ENCODE peak calls at places on chromosomes 16 and 17, in four cellular contexts. M is PC-9; B is stimulated activated naive B cell treated with anti-CD40 and anti-IgM and Interleukin-4, amounts not matched to agents 10 μg/mL and 1 μg/mL and 100 μg/mL, for 72 hours; P is hippocampal formation. Z is an unnamed sample.

GRCh38 chr16:84278968-84279367 is 15.7 kb upstream of the WFDC1 start:
- DNase-seq in P (peak), M (no peak), B (no peak), Z (peak)

GRCh38 chr16:89749637-89750036 is 28.3 kb downstream of the ZNF276 start:
- DNase-seq in B (peak), P (no peak), M (no peak), Z (no peak)

GRCh38 chr17:14748036-14748715 is 447.3 kb downstream of the HS3ST3B1 start:
- DNase-seq in P (no peak), M (peak), B (no peak), Z (no peak)

GRCh38 chr17:7721612-7722011 is 4.1 kb downstream of the DNAH2 start:
- DNase-seq in M (no peak), B (no peak), P (no peak), Z (no peak)

GRCh38 chr17:77560841-77561240 is 397.7 kb upstream of the TNRC6C start:
- DNase-seq in B (no peak), M (no peak), P (no peak), Z (no peak)

GRCh38 chr17:82561429-82562035 is 42.0 kb downstream of the FOXK2 start:
- DNase-seq in P (no peak), B (no peak), M (no peak), Z (no peak)

GRCh38 chr17:61284174-61284573 is 115.5 kb upstream of the TBX2 start:
- DNase-seq in P (no peak), B (no peak), M (no peak), Z (no peak)

GRCh38 chr17:40516581-40517285 is 15.3 kb upstream of the TNS4 start:
- DNase-seq in P (no peak), B (no peak), M (peak), Z (no peak)

GRCh38 chr17:45096141-45096540 is 35.0 kb downstream of the NMT1 start:
- DNase-seq in M (no peak), B (no peak), P (no peak), Z (peak)

GRCh38 chr17:81365601-81366585 is 29.4 kb upstream of the BAHCC1 start:
- DNase-seq in P (no peak), M (peak), B (peak), Z (no peak)

GRCh38 chr16:19382887-19383816 is 34.5 kb upstream of the TMC5 start:
- DNase-seq in B (no peak), P (no peak), M (no peak), Z (no peak)

GRCh38 chr16:10266809-10267208 is 84.6 kb upstream of the GRIN2A start:
- DNase-seq in M (no peak), P (no peak), B (peak), Z (no peak)

GRCh38 chr17:69357701-69358100 is 30.8 kb upstream of the ABCA5 start:
- DNase-seq in B (no peak), P (no peak), M (no peak), Z (no peak)

GRCh38 chr16:22304411-22304810 is 7.2 kb downstream of the POLR3E start:
- DNase-seq in P (no peak), B (no peak), M (no peak), Z (no peak)

GRCh38 chr16:82801361-82801760 is 174.6 kb downstream of the CDH13 start:
- DNase-seq in P (no peak), B (peak), M (no peak), Z (no peak)

Z was measured in neural progenitor cell.